ENCODE peak calls at places on chromosomes 4 and X, in six cellular contexts. One of them, this sample, is unnamed.

GRCh38 chr4:10958226-10958856 is 273.8 kb upstream of the CLNK start:
- DNase-seq in iPS DF 6.9: no peak
- DNase-seq in GDM1: no peak
- DNase-seq in amniotic epithelial cell: no peak
- DNase-seq in Caki2: no peak
- DNase-seq in SHP77: no peak
- DNase-seq in this sample: no peak

GRCh38 chr4:76622717-76623116 is 187.7 kb downstream of the SHROOM3 start:
- DNase-seq in iPS DF 6.9: no peak
- DNase-seq in GDM1: no peak
- DNase-seq in amniotic epithelial cell: no peak
- DNase-seq in Caki2: no peak
- DNase-seq in SHP77: no peak
- DNase-seq in this sample: no peak

GRCh38 chrX:65582450-65583082 is 48.0 kb upstream of the LAS1L start:
- DNase-seq in iPS DF 6.9: no peak
- DNase-seq in GDM1: no peak
- DNase-seq in amniotic epithelial cell: no peak
- DNase-seq in Caki2: no peak
- DNase-seq in SHP77: no peak
- DNase-seq in this sample: no peak

GRCh38 chrX:66674506-66674905 is 35.6 kb upstream of the EDA2R start:
- DNase-seq in iPS DF 6.9: no peak
- DNase-seq in GDM1: no peak
- DNase-seq in amniotic epithelial cell: no peak
- DNase-seq in Caki2: no peak
- DNase-seq in SHP77: no peak
- DNase-seq in this sample: no peak

GRCh38 chr4:39062094-39062493 is at the start of gene KLHL5:
- DNase-seq in iPS DF 6.9: peak; percentile 29
- DNase-seq in GDM1: no peak
- DNase-seq in amniotic epithelial cell: peak; percentile 48
- DNase-seq in Caki2: no peak
- DNase-seq in SHP77: no peak
- DNase-seq in this sample: no peak

GRCh38 chr4:118032691-118033090 is 1.6 kb upstream of the NDST3 start:
- DNase-seq in iPS DF 6.9: no peak
- DNase-seq in GDM1: no peak
- DNase-seq in amniotic epithelial cell: peak; percentile 29
- DNase-seq in Caki2: peak; percentile 79
- DNase-seq in SHP77: no peak
- DNase-seq in this sample: no peak

GRCh38 chr4:76953956-76954355 is 4.4 kb downstream of the SEPTIN11 start:
- DNase-seq in iPS DF 6.9: no peak
- DNase-seq in GDM1: no peak
- DNase-seq in amniotic epithelial cell: no peak
- DNase-seq in Caki2: no peak
- DNase-seq in SHP77: no peak
- DNase-seq in this sample: no peak

GRCh38 chrX:11932423-11932822 is 174.4 kb downstream of the MSL3 start:
- DNase-seq in iPS DF 6.9: no peak
- DNase-seq in GDM1: no peak
- DNase-seq in amniotic epithelial cell: no peak
- DNase-seq in Caki2: no peak
- DNase-seq in SHP77: no peak
- DNase-seq in this sample: no peak

GRCh38 chr4:38695844-38696243 is 31.8 kb downstream of the KLF3 start:
- DNase-seq in iPS DF 6.9: no peak
- DNase-seq in GDM1: no peak
- DNase-seq in amniotic epithelial cell: no peak
- DNase-seq in Caki2: no peak
- DNase-seq in SHP77: no peak
- DNase-seq in this sample: no peak

GRCh38 chr4:95517799-95518198 is 31.0 kb downstream of the UNC5C start:
- DNase-seq in iPS DF 6.9: no peak
- DNase-seq in GDM1: no peak
- DNase-seq in amniotic epithelial cell: no peak
- DNase-seq in Caki2: no peak
- DNase-seq in SHP77: no peak
- DNase-seq in this sample: no peak

GRCh38 chr4:153713840-153714239 is 29.8 kb downstream of the TLR2 start:
- DNase-seq in iPS DF 6.9: no peak
- DNase-seq in GDM1: no peak
- DNase-seq in amniotic epithelial cell: peak; percentile 54
- DNase-seq in Caki2: no peak
- DNase-seq in SHP77: no peak
- DNase-seq in this sample: no peak

GRCh38 chrX:19772306-19772705 is 115.1 kb downstream of the SH3KBP1 start:
- DNase-seq in iPS DF 6.9: no peak
- DNase-seq in GDM1: no peak
- DNase-seq in amniotic epithelial cell: peak; percentile 12
- DNase-seq in Caki2: peak; percentile 2
- DNase-seq in SHP77: no peak
- DNase-seq in this sample: no peak

This sample was measured in H1.